ENCODE peak calls at places on chromosomes 4 and X, in five cellular contexts. N is mucosa of descending colon, Y is right lobe of liver, L is left lung, P is ovary. J is an unnamed sample.

GRCh38 chr4:125283702-125284279 is 31.0 kb upstream of the FAT4 start:
- DNase-seq in L (no peak), N (no peak), Y (no peak), P (no peak), J (peak; percentile 56)

GRCh38 chrX:11553594-11553993 is 112.1 kb downstream of the ARHGAP6 start:
- DNase-seq in P (no peak), L (no peak), Y (no peak), N (no peak), J (no peak)

GRCh38 chrX:68658530-68658929 is 11.1 kb downstream of the STARD8 start:
- DNase-seq in Y (no peak), N (no peak), L (no peak), P (peak; percentile 25), J (no peak)

GRCh38 chrX:9746148-9746880 is 19.3 kb downstream of the GPR143 start:
- DNase-seq in N (no peak), L (no peak), Y (no peak), P (no peak), J (peak; percentile 55)

GRCh38 chr4:12846368-12846767 is 637.8 kb downstream of the RAB28 start:
- DNase-seq in P (no peak), Y (no peak), N (no peak), L (no peak), J (no peak)

GRCh38 chrX:140123446-140123845 is 158.1 kb upstream of the CXorf66 start:
- DNase-seq in P (no peak), Y (no peak), N (no peak), L (no peak), J (peak; percentile 11)

GRCh38 chr4:119781044-119781443 is 152.4 kb upstream of the PDE5A start:
- DNase-seq in P (no peak), L (no peak), Y (no peak), N (no peak), J (no peak)

GRCh38 chrX:134626434-134626833 is 31.8 kb downstream of the PLAC1 start:
- DNase-seq in P (no peak), Y (no peak), N (no peak), L (no peak), J (no peak)

GRCh38 chr4:175298119-175298518 is 380.0 kb downstream of the ADAM29 start:
- DNase-seq in P (no peak), Y (no peak), N (no peak), L (no peak), J (peak; percentile 47)

GRCh38 chr4:156102411-156102810 is 148.7 kb upstream of the CTSO start:
- DNase-seq in L (no peak), N (no peak), P (no peak), Y (no peak), J (no peak)

GRCh38 chrX:118459494-118459893 is 36.1 kb upstream of the DOCK11 start:
- DNase-seq in L (no peak), N (no peak), P (no peak), Y (no peak), J (peak; percentile 29)

GRCh38 chr4:142579483-142579882 is 266.6 kb downstream of the INPP4B start:
- DNase-seq in N (no peak), Y (no peak), P (no peak), L (no peak), J (no peak)

GRCh38 chr4:132540268-132540667 is 608.8 kb upstream of the PCDH10 start:
- DNase-seq in Y (no peak), P (no peak), L (no peak), N (no peak), J (no peak)

GRCh38 chr4:176444741-176445140 is 125.0 kb downstream of the SPCS3 start:
- DNase-seq in L (no peak), P (no peak), N (no peak), Y (no peak), J (peak; percentile 76)

GRCh38 chrX:133985164-133986007 is at the start of gene GPC3:
- DNase-seq in L (no peak), N (peak; percentile 53), Y (peak; percentile 51), P (peak; percentile 27), J (no peak)

GRCh38 chr4:82848706-82849105 is 42.2 kb downstream of the SEC31A start:
- DNase-seq in P (no peak), L (no peak), Y (no peak), N (no peak), J (peak; percentile 80)

GRCh38 chrX:45731448-45731847 is 530.8 kb upstream of the DIPK2B start:
- DNase-seq in N (no peak), Y (no peak), P (no peak), L (no peak), J (no peak)

GRCh38 chr4:140426610-140427103 is 791 bp downstream of the CLGN start:
- DNase-seq in P (no peak), N (no peak), L (no peak), Y (peak; percentile 21), J (no peak)

GRCh38 chr4:128338634-128339355 is 51.2 kb upstream of the PGRMC2 start:
- DNase-seq in Y (no peak), P (no peak), N (no peak), L (no peak), J (peak; percentile 72)

GRCh38 chrX:45619290-45619689 is 418.6 kb upstream of the DIPK2B start:
- DNase-seq in L (no peak), Y (no peak), P (no peak), N (no peak), J (no peak)

GRCh38 chr4:172865103-172865502 is 303.5 kb upstream of the GALNT7 start:
- DNase-seq in P (no peak), L (no peak), Y (no peak), N (no peak), J (no peak)

GRCh38 chr4:179615704-179616103 is 2173.5 kb upstream of the AGA start:
- DNase-seq in L (no peak), Y (no peak), P (no peak), N (no peak), J (no peak)
- TF ChIP-seq CTCF in L (no peak), Y (no peak), P (no peak), N (no peak), J (no peak)

GRCh38 chrX:568341-568740 is 62.2 kb upstream of the SHOX start:
- DNase-seq in L (no peak), N (no peak), Y (no peak), P (no peak), J (no peak)

GRCh38 chrX:574830-575229 is 55.8 kb upstream of the SHOX start:
- DNase-seq in Y (no peak), L (no peak), N (no peak), P (no peak), J (no peak)

GRCh38 chrX:576904-577303 is 53.7 kb upstream of the SHOX start:
- DNase-seq in L (no peak), N (no peak), Y (no peak), P (no peak), J (no peak)

GRCh38 chrX:574355-574754 is 56.2 kb upstream of the SHOX start:
- DNase-seq in N (no peak), P (no peak), Y (no peak), L (no peak), J (no peak)

DNA sequence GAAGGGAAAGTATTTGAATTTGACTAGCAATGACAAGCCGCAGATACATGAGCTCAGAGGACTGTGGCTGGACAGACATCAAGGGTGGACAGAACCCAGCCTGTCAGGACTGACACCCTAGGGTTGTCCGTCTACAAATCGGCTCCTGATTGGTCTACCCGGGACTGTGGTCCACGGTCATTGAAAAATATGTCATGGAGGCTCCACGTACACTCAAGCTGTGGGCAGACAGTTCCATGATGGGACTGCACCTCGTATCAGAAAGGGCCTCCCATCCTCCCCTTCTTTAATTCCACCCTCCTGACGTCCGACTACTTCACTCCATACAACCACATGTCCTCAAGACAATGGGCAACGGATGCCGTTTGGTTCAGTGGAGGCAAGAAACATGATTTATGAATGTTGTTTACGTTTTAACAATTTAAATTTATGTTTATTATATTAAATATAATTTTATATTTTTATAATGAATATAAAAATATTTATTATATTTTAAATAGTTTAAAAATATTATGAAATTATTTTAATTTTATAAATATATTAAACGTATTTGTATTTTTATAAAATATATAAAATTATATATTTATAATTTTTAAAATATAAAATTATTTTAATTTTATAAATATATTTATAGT is 58.0 kb upstream of the SHOX start:
- DNase-seq in L (no peak), N (no peak), P (no peak), Y (no peak), J (no peak)
- H3K4me3 ChIP-seq in L (no peak overlapping the region), N (no peak overlapping the region), P (no peak overlapping the region), Y (no peak overlapping the region), J (no peak overlapping the region)

DNA sequence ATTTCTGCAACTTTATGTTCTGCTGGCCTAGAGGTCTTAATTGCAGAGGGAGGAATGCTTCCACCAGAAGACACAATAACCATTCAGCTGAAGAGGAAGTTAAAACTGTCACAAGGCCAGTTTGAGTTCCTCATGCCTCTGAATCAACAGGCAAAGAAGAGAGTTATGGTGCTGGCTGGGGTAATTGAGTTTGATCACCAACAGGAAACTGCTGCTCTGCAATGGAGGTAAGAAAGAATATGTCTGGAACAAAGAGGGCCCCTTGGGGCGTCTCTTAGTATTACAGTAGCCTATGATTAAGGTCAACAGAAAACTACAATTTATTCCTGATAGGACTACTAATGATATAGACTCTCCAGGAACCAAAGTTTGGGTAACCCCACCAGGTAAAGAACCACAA is 744.0 kb downstream of the FSTL5 start:
- DNase-seq in L (no peak), N (no peak), Y (no peak), P (no peak), J (peak; percentile 12)
- H3K36me3 ChIP-seq in L (no peaks in the 10 kb centered on the region), N (no peaks in the 10 kb centered on the region), Y (no peaks in the 10 kb centered on the region), P (no peaks in the 10 kb centered on the region), J (no peaks in the 10 kb centered on the region)

DNA sequence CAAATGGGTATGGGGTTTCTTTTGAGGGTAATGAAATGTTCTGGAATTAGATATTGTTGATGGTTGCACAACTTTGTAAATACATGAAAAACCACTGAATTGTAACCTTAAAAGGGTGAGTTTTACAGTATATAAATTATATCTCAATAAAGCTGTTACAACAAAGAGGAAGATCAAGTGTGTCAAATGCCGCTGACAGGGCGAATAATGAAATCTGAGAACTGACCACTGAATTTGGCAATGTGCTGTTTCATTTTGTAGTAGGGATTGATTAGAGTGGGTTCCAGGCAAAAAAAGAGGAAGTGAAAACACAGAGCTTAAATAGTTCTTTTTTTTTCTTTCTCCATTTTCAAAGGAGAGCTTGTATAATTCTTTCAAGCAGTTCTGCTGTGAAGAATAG is 161.1 kb upstream of the NAP1L5 start:
- DNase-seq in P (no peak), L (no peak), N (no peak), Y (no peak), J (no peak)
- TF ChIP-seq CTCF in P (no peak), L (no peak), N (no peak), Y (no peak), J (no peak)

GRCh38 chr4:55824865-55825264 is 5.3 kb downstream of the EXOC1L start:
- DNase-seq in N (no peak), P (no peak), Y (no peak), L (no peak), J (no peak)

GRCh38 chr4:55820260-55820659 is 670 bp downstream of the EXOC1L start:
- DNase-seq in N (no peak), L (no peak), Y (no peak), P (no peak), J (no peak)

GRCh38 chr4:55817691-55818090 is 1.9 kb upstream of the EXOC1L start:
- DNase-seq in P (no peak), L (no peak), N (no peak), Y (no peak), J (no peak)

GRCh38 chr4:55819634-55820033 is at the start of gene EXOC1L:
- DNase-seq in N (no peak), Y (no peak), L (no peak), P (peak; percentile 7), J (no peak)
- H3K4me3 ChIP-seq in N (no peak within 1 kb of the TSS), Y (no peak within 1 kb of the TSS), L (no peak within 1 kb of the TSS), P (no peak within 1 kb of the TSS), J (no peak within 1 kb of the TSS)